ENCODE peak calls at places on chromosomes 6 and 20, in seven cellular contexts. T is ascending aorta; B is IMR-90; L is psoas muscle; O is neuronal stem cell; F is effector memory CD4-positive, alpha-beta T cell; S is OCI-LY7. D is an unnamed sample.

GRCh38 chr6:106574729-106575458 is 54.4 kb downstream of the RTN4IP1 start:
- DNase-seq in O (peak; percentile 31), S (no peak), B (peak; percentile 70), L (peak; percentile 39), T (no peak), F (no peak), D (no peak)

GRCh38 chr6:149080511-149080910 is 237.0 kb upstream of the TAB2 start:
- DNase-seq in O (no peak), L (no peak), F (no peak), S (no peak), T (no peak), B (peak; percentile 88), D (no peak)

GRCh38 chr6:155530219-155530834 is 74.7 kb upstream of the NOX3 start:
- DNase-seq in F (no peak), L (no peak), S (peak; percentile 66), T (no peak), O (no peak), B (peak; percentile 60), D (no peak)

GRCh38 chr6:29924731-29925130 is 17.6 kb upstream of the HLA-A start:
- DNase-seq in T (no peak), L (no peak), B (no peak), S (no peak), F (peak; percentile 33), O (no peak), D (no peak)

GRCh38 chr20:39004508-39004907 is 42.4 kb downstream of the DHX35 start:
- DNase-seq in O (no peak), B (no peak), L (no peak), T (no peak), S (no peak), F (no peak), D (no peak)

GRCh38 chr6:139308936-139309603 is 17.3 kb upstream of the TXLNB start:
- DNase-seq in F (no peak), S (no peak), T (no peak), O (no peak), L (no peak), B (peak; percentile 85), D (peak; percentile 35)

GRCh38 chr6:48658910-48659309 is 547.9 kb upstream of the PTCHD4 start:
- DNase-seq in B (no peak), S (no peak), F (no peak), O (no peak), T (no peak), L (no peak), D (no peak)

GRCh38 chr20:9294081-9294480 is 220.3 kb upstream of the LAMP5 start:
- DNase-seq in F (no peak), S (no peak), T (no peak), L (no peak), B (peak; percentile 84), O (no peak), D (no peak)

GRCh38 chr6:68976260-68976659 is 341.2 kb downstream of the ADGRB3 start:
- DNase-seq in T (no peak), O (no peak), S (no peak), L (no peak), B (no peak), F (no peak), D (no peak)

GRCh38 chr6:108133594-108134179 is 32.1 kb upstream of the NR2E1 start:
- DNase-seq in O (peak; percentile 89), F (no peak), T (no peak), B (peak; percentile 74), L (peak; percentile 53), S (no peak), D (peak; percentile 67)

GRCh38 chr6:88808381-88808780 is 155.0 kb downstream of the RNGTT start:
- DNase-seq in B (no peak), O (no peak), T (no peak), S (no peak), L (no peak), F (no peak), D (no peak)

GRCh38 chr20:62347151-62347404 is 20.0 kb downstream of the LAMA5 start:
- DNase-seq in T (no peak), F (no peak), L (peak; percentile 9), O (no peak), S (no peak), B (no peak), D (no peak)

GRCh38 chr6:44064089-44064947 is 62.9 kb downstream of the MRPL14 start:
- DNase-seq in F (no peak), T (peak; percentile 81), B (peak; percentile 100), S (no peak), L (peak; percentile 64), O (no peak), D (peak; percentile 59)

GRCh38 chr6:143744593-143745151 is 66.9 kb downstream of the PHACTR2 start:
- DNase-seq in T (no peak), F (no peak), S (no peak), O (no peak), L (no peak), B (peak; percentile 18), D (no peak)

GRCh38 chr6:52310932-52311331 is 26.4 kb upstream of the MCM3 start:
- DNase-seq in S (no peak), F (no peak), L (no peak), O (no peak), B (no peak), T (no peak), D (no peak)

GRCh38 chr20:9200620-9201019 is 131.7 kb downstream of the PLCB4 start:
- DNase-seq in S (no peak), T (no peak), O (no peak), F (no peak), L (no peak), B (peak; percentile 68), D (no peak)

GRCh38 chr20:5495939-5496338 is 179.2 kb upstream of the PROKR2 start:
- DNase-seq in L (no peak), F (no peak), T (no peak), S (no peak), B (no peak), O (no peak), D (no peak)

GRCh38 chr6:130107710-130108109 is 89.3 kb downstream of the L3MBTL3 start:
- DNase-seq in T (no peak), B (no peak), F (no peak), L (no peak), O (no peak), S (no peak), D (no peak)

GRCh38 chr6:42304313-42304712 is 86.7 kb upstream of the MRPS10 start:
- DNase-seq in B (peak; percentile 31), O (no peak), S (no peak), L (no peak), F (no peak), T (no peak), D (no peak)

GRCh38 chr6:35503534-35503933 is 6.7 kb upstream of the TEAD3 start:
- DNase-seq in T (no peak), S (no peak), O (no peak), B (no peak), F (no peak), L (no peak), D (no peak)

GRCh38 chr6:118967239-118967638 is 32.3 kb upstream of the MCM9 start:
- DNase-seq in T (no peak), F (no peak), B (no peak), S (no peak), L (no peak), O (no peak), D (no peak)

GRCh38 chr6:7216941-7217621 is 95.9 kb downstream of the SSR1 start:
- DNase-seq in S (no peak), B (no peak), O (peak; percentile 54), T (no peak), F (no peak), L (peak; percentile 70), D (peak; percentile 65)

GRCh38 chr20:50464026-50464724 is 46.0 kb upstream of the PTPN1 start:
- DNase-seq in B (peak; percentile 49), L (peak; percentile 59), O (peak; percentile 32), S (peak; percentile 62), T (no peak), F (peak; percentile 14), D (peak; percentile 62)

DNA sequence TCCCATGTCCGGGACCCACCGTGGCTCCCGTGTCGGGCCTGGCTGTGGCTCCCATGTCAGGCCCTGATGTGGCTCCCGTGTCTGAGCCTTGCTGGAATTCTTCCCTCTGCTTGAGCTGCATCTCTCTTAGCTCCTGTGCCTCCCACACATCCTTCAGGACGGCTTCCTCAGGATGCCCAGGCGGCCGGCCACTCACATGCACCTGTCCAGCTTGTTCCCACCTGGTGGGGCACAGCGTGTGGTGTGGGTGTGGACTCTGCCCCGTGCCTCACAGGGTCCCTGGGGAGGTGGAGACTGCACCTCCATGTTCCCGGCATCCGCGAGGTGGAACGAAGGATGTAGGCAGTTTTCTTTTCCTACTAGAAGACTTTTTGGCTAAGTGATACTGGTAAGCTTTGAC is 170.7 kb downstream of the SMOC2 start:
- DNase-seq in T (no peak), L (no peak), B (no peak), O (no peak), F (no peak), S (no peak), D (no peak)
- H3K4me3 ChIP-seq in T (no peak overlapping the region), L (no peak overlapping the region), B (no peak overlapping the region), O (no peak overlapping the region), F (no peak overlapping the region), S (no peak overlapping the region), D (no peak overlapping the region)

DNA sequence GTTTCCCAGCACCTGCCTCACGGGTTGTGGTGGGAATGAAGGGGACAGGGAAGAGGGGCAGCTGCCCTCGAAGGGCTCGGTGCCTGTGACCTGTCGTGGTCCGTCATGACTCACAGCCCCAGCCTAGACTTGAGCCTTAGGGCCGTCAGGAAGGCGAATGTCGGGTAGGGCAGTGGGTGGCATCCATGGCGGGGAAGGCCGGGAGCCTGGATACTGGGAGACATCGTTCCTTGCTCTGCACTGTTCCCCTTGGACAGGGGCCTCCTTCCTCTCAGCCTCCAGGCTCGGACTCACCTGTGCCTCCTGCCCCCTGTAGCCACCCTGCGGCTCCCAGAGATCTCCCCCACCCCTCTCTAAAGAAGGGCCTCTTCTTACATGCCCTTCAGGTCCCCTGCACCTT is 52.2 kb upstream of the APCDD1L start:
- DNase-seq in S (no peak), O (no peak), B (no peak), L (no peak), F (no peak), T (no peak), D (no peak)
- H3K27ac ChIP-seq in S (no peak overlapping the region), O (no peak overlapping the region), B (no peak overlapping the region), L (no peak overlapping the region), F (no peak overlapping the region), T (no peak overlapping the region), D (no peak overlapping the region)

GRCh38 chr6:135006386-135006914 is 48.2 kb downstream of the HBS1L start:
- DNase-seq in F (no peak), T (no peak), S (no peak), B (peak; percentile 31), O (no peak), L (no peak), D (no peak)

GRCh38 chr6:135012349-135012748 is 42.3 kb downstream of the HBS1L start:
- DNase-seq in L (no peak), B (no peak), F (no peak), T (no peak), O (no peak), S (no peak), D (no peak)

GRCh38 chr6:135008941-135009290 is 45.7 kb downstream of the HBS1L start:
- DNase-seq in B (no peak), T (no peak), F (no peak), S (no peak), O (no peak), L (no peak), D (no peak)

GRCh38 chr6:135012764-135013163 is 41.9 kb downstream of the HBS1L start:
- DNase-seq in O (no peak), T (no peak), S (no peak), B (peak; percentile 84), F (no peak), L (no peak), D (no peak)

GRCh38 chr6:135008072-135008940 is 46.3 kb downstream of the HBS1L start:
- DNase-seq in F (no peak), O (no peak), L (no peak), B (no peak), S (no peak), T (no peak), D (no peak)
- H3K4me1 ChIP-seq in F (no peaks in the 10 kb centered on the region), O (no peaks in the 10 kb centered on the region), L (peaks cover 9% of the 10 kb centered on the region), B (peaks cover 4% of the 10 kb centered on the region), S (peaks cover 1% of the 10 kb centered on the region), T (no peaks in the 10 kb centered on the region), D (peaks cover 3% of the 10 kb centered on the region)

GRCh38 chr20:17568045-17568788 is 1.7 kb upstream of the DSTN start:
- DNase-seq in L (no peak), S (peak; percentile 7), F (no peak), T (no peak), O (no peak), B (no peak), D (no peak)
- H3K4me3 ChIP-seq in L (peak overlapping the region; percentile 84), S (no peak overlapping the region), F (no peak overlapping the region), T (peak overlapping the region; percentile 93), O (peak overlapping the region; percentile 75), B (no peak overlapping the region), D (no peak overlapping the region)

D was measured in lung.